ENCODE peak calls at places on chromosomes 5 and 9, in five cellular contexts. M is left lung; V is Peyer's patch; H is CD8-positive, alpha-beta T cell; F is GM23338. K is an unnamed sample. For H3K4me1, the result is how much of the 10 kb centered on the place peaks cover.

GRCh38 chr5:136308396-136308795 is 56.9 kb downstream of the TRPC7 start:
- DNase-seq in M (no peak), V (no peak), H (no peak), F (peak), K (no peak)

GRCh38 chr5:80399553-80400239 is 8.2 kb upstream of the ZFYVE16 start:
- DNase-seq in M (no peak), V (peak), H (no peak), F (no peak), K (no peak)

GRCh38 chr5:88785396-88786216 is 97.4 kb downstream of the MEF2C start:
- DNase-seq in M (no peak), V (no peak), H (no peak), F (peak), K (no peak)

GRCh38 chr5:82185842-82186241 is 92.3 kb downstream of the RPS23 start:
- DNase-seq in M (no peak), V (no peak), H (no peak), F (no peak), K (no peak)

GRCh38 chr9:16262467-16263261 is 607.8 kb downstream of the BNC2 start:
- DNase-seq in M (no peak), V (no peak), H (no peak), F (no peak), K (no peak)

GRCh38 chr9:89848060-89849040 is 243.5 kb downstream of the GADD45G start:
- DNase-seq in M (no peak), V (peak), H (no peak), F (no peak), K (no peak)

GRCh38 chr9:69469136-69469535 is 144.1 kb downstream of the ENTREP1 start:
- DNase-seq in M (no peak), V (no peak), H (no peak), F (no peak), K (no peak)

GRCh38 chr5:64569880-64570279 is 64.1 kb downstream of the RGS7BP start:
- DNase-seq in M (no peak), V (no peak), H (no peak), F (no peak), K (no peak)

GRCh38 chr5:163529698-163530097 is 24.3 kb downstream of the MAT2B start:
- DNase-seq in M (no peak), V (no peak), H (no peak), F (no peak), K (no peak)

GRCh38 chr9:91782711-91783214 is 167.3 kb downstream of the ROR2 start:
- DNase-seq in M (no peak), V (no peak), H (no peak), F (no peak), K (no peak)

GRCh38 chr5:6765612-6766525 is 52.6 kb downstream of the TENT4A start:
- DNase-seq in M (peak), V (peak), H (peak), F (peak), K (peak)

GRCh38 chr9:69174645-69175487 is 789 bp downstream of the TJP2 start:
- DNase-seq in M (no peak), V (peak), H (no peak), F (peak), K (no peak)

GRCh38 chr9:38484076-38484637 is 59.9 kb upstream of the IGFBPL1 start:
- DNase-seq in M (no peak), V (no peak), H (no peak), F (peak), K (no peak)

GRCh38 chr5:108884736-108885135 is 137.0 kb downstream of the FER start:
- DNase-seq in M (no peak), V (no peak), H (no peak), F (no peak), K (no peak)

GRCh38 chr9:124295097-124295794 is 37.5 kb downstream of the NEK6 start:
- DNase-seq in M (no peak), V (no peak), H (no peak), F (no peak), K (no peak)

GRCh38 chr5:133251296-133252132 is 199.7 kb downstream of the HSPA4 start:
- DNase-seq in M (peak), V (no peak), H (no peak), F (no peak), K (peak)

GRCh38 chr5:9498541-9499497 is 47.1 kb downstream of the SEMA5A start:
- DNase-seq in M (no peak), V (peak), H (no peak), F (peak), K (peak)

GRCh38 chr5:68534131-68534940 is 318.8 kb downstream of the PIK3R1 start:
- DNase-seq in M (no peak), V (no peak), H (no peak), F (no peak), K (peak)

GRCh38 chr5:21391506-21391905 is 1403.5 kb upstream of the CDH18 start:
- DNase-seq in M (no peak), V (no peak), H (no peak), F (peak), K (no peak)

GRCh38 chr5:57749396-57749795 is 266.8 kb upstream of the ACTBL2 start:
- DNase-seq in M (no peak), V (no peak), H (no peak), F (no peak), K (no peak)

GRCh38 chr5:163894645-163895044 is 389.2 kb downstream of the MAT2B start:
- DNase-seq in M (no peak), V (no peak), H (no peak), F (no peak), K (no peak)

GRCh38 chr9:30967484-30967883 is 1417.0 kb upstream of the ACO1 start:
- DNase-seq in M (no peak), V (no peak), H (no peak), F (peak), K (peak)

GRCh38 chr5:54243483-54244080 is 66.8 kb downstream of the ARL15 start:
- DNase-seq in M (no peak), V (peak), H (no peak), F (peak), K (peak)

GRCh38 chr5:40683351-40683750 is 3.6 kb downstream of the PTGER4 start:
- DNase-seq in M (no peak), V (no peak), H (no peak), F (no peak), K (no peak)
- H3K4me3 ChIP-seq in M (peak), V (peak), H (peak), F (no peak), K (peak)

GRCh38 chr9:76654575-76654974 is 109.7 kb upstream of the PCA3 start:
- DNase-seq in M (no peak), V (no peak), H (no peak), F (no peak), K (no peak)
- H3K4me1 ChIP-seq in M (under half), V (under half), H (under half), F (under half), K (under half)

GRCh38 chr9:84366683-84367082 is 26.1 kb upstream of the SLC28A3 start:
- DNase-seq in M (no peak), V (no peak), H (no peak), F (no peak), K (no peak)
- H3K4me3 ChIP-seq in M (no peak), V (no peak), H (no peak), F (no peak), K (no peak)

GRCh38 chr9:125826850-125827249 is 79.7 kb downstream of the PBX3 start:
- DNase-seq in M (no peak), V (no peak), H (no peak), F (no peak), K (no peak)
- H3K4me1 ChIP-seq in M (under half), V (under half), H (under half), F (under half), K (under half)

GRCh38 chr5:14156611-14157493 is 13.7 kb downstream of the TRIO start:
- DNase-seq in M (no peak), V (no peak), H (no peak), F (no peak), K (no peak)
- H3K4me3 ChIP-seq in M (no peak), V (no peak), H (no peak), F (no peak), K (no peak)

DNA sequence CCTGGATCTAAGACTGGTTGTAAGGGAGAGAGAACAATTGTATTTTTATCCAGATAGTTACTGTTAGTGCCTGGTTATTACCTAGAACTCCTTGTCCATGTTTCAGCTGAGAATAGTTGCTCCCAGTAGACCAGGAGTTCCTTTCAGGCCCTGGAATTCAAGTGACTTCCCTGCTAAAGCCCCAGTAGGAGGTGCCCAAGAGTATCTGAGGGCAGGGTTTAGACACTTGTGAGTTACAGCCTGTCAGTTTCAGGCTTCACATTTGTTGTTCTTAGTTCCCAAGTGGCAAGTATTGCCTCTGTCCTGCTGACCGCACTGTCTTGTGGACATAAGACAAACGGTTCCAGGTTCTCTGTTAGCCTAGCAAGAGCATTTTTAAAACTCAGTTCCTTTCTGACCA is 743.9 kb upstream of the SEMA6A start:
- DNase-seq in M (no peak), V (no peak), H (no peak), F (peak), K (no peak)
- H3K4me1 ChIP-seq in M (under half), V (under half), H (under half), F (under half), K (under half)

GRCh38 chr9:37119907-37120839 is at the start of gene ZCCHC7:
- DNase-seq in M (peak), V (peak), H (peak), F (peak), K (peak)

GRCh38 chr9:37121881-37122280 is 1.5 kb downstream of the ZCCHC7 start:
- DNase-seq in M (no peak), V (no peak), H (no peak), F (no peak), K (no peak)

GRCh38 chr9:37117956-37118355 is 2.4 kb upstream of the ZCCHC7 start:
- DNase-seq in M (no peak), V (no peak), H (no peak), F (no peak), K (no peak)

DNA sequence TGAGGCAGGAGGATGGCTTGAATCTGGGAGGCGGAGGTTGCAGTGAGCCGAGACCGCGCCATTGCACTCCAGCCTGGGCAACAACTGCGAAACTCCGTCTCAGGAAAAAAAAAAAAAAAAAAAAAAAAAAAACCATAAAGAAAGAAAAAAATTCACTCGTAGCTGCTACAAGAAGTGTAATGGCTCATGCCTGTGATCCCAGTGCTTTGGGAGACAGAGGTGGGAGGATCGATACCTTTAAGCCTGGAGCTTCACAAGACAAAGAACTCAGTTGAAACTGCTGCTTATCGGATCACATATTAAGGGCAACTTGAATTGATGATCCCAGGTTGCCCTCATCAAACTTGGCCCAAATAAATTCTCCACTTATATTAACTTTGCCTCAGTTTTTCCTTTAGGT is 1.0 kb upstream of the ZCCHC7 start:
- DNase-seq in M (no peak), V (no peak), H (no peak), F (no peak), K (no peak)
- H3K4me3 ChIP-seq in M (no peak), V (no peak), H (no peak), F (peak), K (no peak)

GRCh38 chr5:10702911-10703491 is 58.0 kb downstream of the DAP start:
- DNase-seq in M (no peak), V (no peak), H (no peak), F (no peak), K (no peak)
- H3K4me1 ChIP-seq in M (under half), V (under half), H (under half), F (under half), K (under half)

K was measured in small intestine.